ENCODE peak calls at places on chromosomes 3 and 15, in four cellular contexts. Y is uterus, F is astrocyte of the cerebellum, D is endothelial cell. B is an unnamed sample.

GRCh38 chr3:169348981-169349942 is 314.2 kb downstream of the MECOM start:
- DNase-seq in Y (no peak), F (peak), D (no peak), B (no peak)

GRCh38 chr3:40996382-40996781 is 202.9 kb upstream of the CTNNB1 start:
- DNase-seq in Y (no peak), F (no peak), D (no peak), B (no peak)

GRCh38 chr15:61186905-61187865 is 41.9 kb downstream of the RORA start:
- DNase-seq in Y (peak), F (no peak), D (no peak), B (no peak)

GRCh38 chr3:167874667-167875372 is 139.3 kb downstream of the SERPINI1 start:
- DNase-seq in Y (no peak), F (no peak), D (no peak), B (no peak)

GRCh38 chr15:28913171-28913765 is 27.5 kb downstream of the APBA2 start:
- DNase-seq in Y (no peak), F (no peak), D (no peak), B (no peak)

GRCh38 chr3:148229107-148229506 is 468.6 kb upstream of the AGTR1 start:
- DNase-seq in Y (no peak), F (no peak), D (no peak), B (no peak)

GRCh38 chr3:40490916-40491315 is 14.0 kb downstream of the ZNF619 start:
- DNase-seq in Y (no peak), F (no peak), D (no peak), B (no peak)

GRCh38 chr3:10707984-10708868 is 107.8 kb upstream of the SLC6A11 start:
- DNase-seq in Y (peak), F (no peak), D (no peak), B (no peak)

GRCh38 chr3:128236667-128237066 is 83.4 kb downstream of the EEFSEC start:
- DNase-seq in Y (no peak), F (no peak), D (no peak), B (no peak)

GRCh38 chr15:62075595-62076279 is 9.0 kb downstream of the C2CD4A start:
- DNase-seq in Y (no peak), F (no peak), D (no peak), B (no peak)

GRCh38 chr15:92393994-92394326 is 279 bp downstream of the ST8SIA2 start:
- DNase-seq in Y (no peak), F (no peak), D (no peak), B (no peak)

GRCh38 chr15:31484369-31484951 is 157.8 kb downstream of the KLF13 start:
- DNase-seq in Y (no peak), F (no peak), D (no peak), B (no peak)

GRCh38 chr3:129616713-129617112 is 10.2 kb upstream of the PLXND1 start:
- DNase-seq in Y (no peak), F (no peak), D (no peak), B (no peak)

GRCh38 chr3:7205535-7206331 is 344.8 kb downstream of the GRM7 start:
- DNase-seq in Y (no peak), F (no peak), D (no peak), B (no peak)

GRCh38 chr3:186605078-186605477 is 7.8 kb upstream of the AHSG start:
- DNase-seq in Y (no peak), F (no peak), D (no peak), B (no peak)

GRCh38 chr3:79810101-79810500 is 42.3 kb upstream of the ROBO1 start:
- DNase-seq in Y (no peak), F (no peak), D (no peak), B (no peak)

GRCh38 chr3:195080125-195080524 is 190.8 kb downstream of the XXYLT1 start:
- DNase-seq in Y (no peak), F (no peak), D (no peak), B (no peak)

GRCh38 chr3:31724681-31725080 is 192.0 kb downstream of the STT3B start:
- DNase-seq in Y (no peak), F (no peak), D (no peak), B (no peak)

GRCh38 chr3:170475091-170475705 is 56.5 kb downstream of the CLDN11 start:
- DNase-seq in Y (no peak), F (no peak), D (no peak), B (no peak)

GRCh38 chr15:69482686-69483256 is 30.2 kb downstream of the RPLP1 start:
- DNase-seq in Y (no peak), F (no peak), D (no peak), B (no peak)

GRCh38 chr3:123026551-123027291 is 842 bp downstream of the SEMA5B start:
- DNase-seq in Y (peak), F (no peak), D (peak), B (no peak)

GRCh38 chr3:45232531-45232930 is 6.4 kb upstream of the TMEM158 start:
- DNase-seq in Y (no peak), F (no peak), D (no peak), B (no peak)

GRCh38 chr3:11634081-11634635 is 9.6 kb downstream of the VGLL4 start:
- DNase-seq in Y (no peak), F (no peak), D (no peak), B (no peak)

GRCh38 chr15:74754593-74755215 is 6.1 kb downstream of the CYP1A2 start:
- DNase-seq in Y (no peak), F (no peak), D (no peak), B (no peak)

GRCh38 chr3:195790891-195791290 is 20.8 kb downstream of the MUC4 start:
- DNase-seq in Y (no peak), F (no peak), D (no peak), B (no peak)

GRCh38 chr3:112120485-112120836 is 12.6 kb downstream of the GCSAM start:
- DNase-seq in Y (no peak), F (no peak), D (no peak), B (no peak)

GRCh38 chr15:100994597-100995446 is 75.7 kb downstream of the LRRK1 start:
- DNase-seq in Y (no peak), F (no peak), D (no peak), B (no peak)

GRCh38 chr3:163946785-163947184 is 1131.5 kb downstream of the SI start:
- DNase-seq in Y (no peak), F (no peak), D (no peak), B (no peak)

GRCh38 chr3:55608266-55608937 is 121.3 kb upstream of the WNT5A start:
- DNase-seq in Y (no peak), F (no peak), D (no peak), B (no peak)

GRCh38 chr3:25589104-25589782 is 75.5 kb downstream of the TOP2B start:
- DNase-seq in Y (no peak), F (no peak), D (no peak), B (no peak)

GRCh38 chr3:25594007-25594502 is 70.7 kb downstream of the TOP2B start:
- DNase-seq in Y (no peak), F (peak), D (peak), B (peak)

GRCh38 chr3:25588441-25589103 is 76.1 kb downstream of the TOP2B start:
- DNase-seq in Y (no peak), F (no peak), D (no peak), B (no peak)

GRCh38 chr3:25589783-25590258 is 74.9 kb downstream of the TOP2B start:
- DNase-seq in Y (no peak), F (no peak), D (no peak), B (no peak)

DNA sequence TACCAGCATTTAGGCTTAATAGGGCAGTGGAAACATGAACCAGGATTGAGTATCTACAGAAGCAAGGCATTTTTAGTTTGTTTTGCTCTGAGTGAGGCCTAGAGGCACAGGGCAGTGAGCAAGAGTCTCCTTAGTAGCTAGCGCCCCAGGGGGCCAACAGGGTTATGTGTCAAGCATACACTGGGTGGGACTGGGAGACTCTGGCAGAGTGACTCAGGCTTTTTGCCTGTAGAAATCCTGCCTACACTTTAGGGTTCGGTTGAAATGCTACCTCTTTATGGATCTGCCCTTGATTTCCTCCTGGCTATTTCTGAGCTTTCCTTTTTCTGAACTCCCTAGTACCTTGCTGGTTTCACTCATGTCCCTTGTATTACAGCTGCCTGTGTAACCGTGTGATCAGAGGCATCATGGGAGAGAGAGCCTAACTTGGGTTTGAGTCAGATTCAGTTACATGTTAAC is 72.2 kb downstream of the TOP2B start:
- DNase-seq in Y (peak), F (no peak), D (no peak), B (no peak)
- TF ChIP-seq CTCF in Y (peak), F (no peak), D (no peak), B (peak)

DNA sequence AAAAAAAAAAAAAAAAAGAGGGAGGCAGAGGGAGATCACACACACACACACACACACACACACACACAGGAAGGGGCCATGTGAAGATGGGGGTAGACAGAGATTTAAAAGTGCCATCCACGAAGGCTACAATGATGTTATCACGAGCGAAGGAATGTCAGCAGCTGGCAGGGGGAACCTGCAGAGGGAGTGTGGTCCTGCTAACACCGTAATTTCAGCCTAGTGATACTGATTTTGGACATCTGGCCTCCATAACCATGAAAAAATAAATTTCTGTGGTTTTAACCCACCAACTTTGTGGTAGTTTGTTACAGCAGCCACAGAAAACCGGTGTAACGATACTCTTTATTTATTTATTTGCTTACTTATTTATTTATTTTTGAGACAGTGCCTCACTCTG is 76.0 kb downstream of the TMCO5A start:
- DNase-seq in Y (no peak), F (peak), D (no peak), B (peak)
- TF ChIP-seq CTCF in Y (no peak), F (peak), D (no peak), B (peak)

GRCh38 chr3:36695113-36695768 is 69.1 kb downstream of the DCLK3 start:
- DNase-seq in Y (no peak), F (no peak), D (no peak), B (no peak)

GRCh38 chr3:36693670-36694069 is 70.7 kb downstream of the DCLK3 start:
- DNase-seq in Y (no peak), F (no peak), D (no peak), B (no peak)

GRCh38 chr3:36688815-36689214 is 75.5 kb downstream of the DCLK3 start:
- DNase-seq in Y (no peak), F (no peak), D (no peak), B (no peak)

GRCh38 chr3:36689560-36689959 is 74.8 kb downstream of the DCLK3 start:
- DNase-seq in Y (no peak), F (no peak), D (no peak), B (no peak)
- TF ChIP-seq CTCF in Y (no peak), F (no peak), D (no peak), B (no peak)

DNA sequence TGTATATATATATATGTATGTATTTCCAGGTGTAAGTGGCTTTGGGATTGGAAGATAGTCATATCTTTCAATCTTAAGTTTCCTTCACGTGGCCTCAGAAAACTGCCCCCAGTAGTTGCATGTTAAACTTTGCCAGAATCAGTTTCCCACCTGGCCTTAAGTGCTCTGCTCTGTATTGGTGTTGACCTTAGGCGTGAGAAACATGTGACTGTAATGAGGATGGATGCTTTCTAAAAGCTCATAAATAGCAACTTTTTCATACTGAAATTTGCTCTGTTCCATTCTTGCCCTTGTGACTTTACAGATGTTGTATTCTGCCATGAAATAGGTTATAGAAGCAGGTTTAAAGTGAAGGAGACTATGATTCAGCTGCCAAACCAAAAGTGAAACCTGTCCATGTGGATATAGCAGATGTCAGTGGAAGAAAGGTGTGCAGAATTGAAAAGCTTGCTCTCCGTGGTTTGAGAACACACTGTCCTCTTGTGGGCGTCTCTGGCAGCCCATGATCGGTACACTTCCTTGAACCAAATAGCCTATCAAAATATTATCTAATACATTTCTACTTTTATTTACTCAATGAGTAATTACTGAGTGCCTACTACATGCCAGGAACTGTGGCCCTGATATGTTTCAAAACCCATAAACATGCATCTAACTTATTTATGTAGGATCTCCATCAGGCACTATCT is 15.8 kb downstream of the SCG5 start:
- DNase-seq in Y (no peak), F (no peak), D (no peak), B (no peak)
- TF ChIP-seq CTCF in Y (no peak), F (peak), D (no peak), B (no peak)

GRCh38 chr3:120137548-120137947 is 43.3 kb upstream of the GSK3B start:
- DNase-seq in Y (no peak), F (no peak), D (no peak), B (no peak)
- TF ChIP-seq CTCF in Y (no peak), F (no peak), D (no peak), B (no peak)

GRCh38 chr3:152069871-152070270 is 196.4 kb downstream of the SUCNR1 start:
- DNase-seq in Y (no peak), F (no peak), D (no peak), B (no peak)

GRCh38 chr3:152076148-152076547 is 192.6 kb upstream of the MBNL1 start:
- DNase-seq in Y (no peak), F (no peak), D (no peak), B (no peak)

GRCh38 chr3:152071924-152072323 is 196.8 kb upstream of the MBNL1 start:
- DNase-seq in Y (no peak), F (peak), D (peak), B (no peak)

GRCh38 chr3:152071315-152071714 is 197.4 kb upstream of the MBNL1 start:
- DNase-seq in Y (no peak), F (no peak), D (no peak), B (no peak)

GRCh38 chr3:152073267-152073666 is 195.5 kb upstream of the MBNL1 start:
- DNase-seq in Y (no peak), F (no peak), D (no peak), B (no peak)
- TF ChIP-seq CTCF in Y (peak), F (no peak), D (no peak), B (peak)

DNA sequence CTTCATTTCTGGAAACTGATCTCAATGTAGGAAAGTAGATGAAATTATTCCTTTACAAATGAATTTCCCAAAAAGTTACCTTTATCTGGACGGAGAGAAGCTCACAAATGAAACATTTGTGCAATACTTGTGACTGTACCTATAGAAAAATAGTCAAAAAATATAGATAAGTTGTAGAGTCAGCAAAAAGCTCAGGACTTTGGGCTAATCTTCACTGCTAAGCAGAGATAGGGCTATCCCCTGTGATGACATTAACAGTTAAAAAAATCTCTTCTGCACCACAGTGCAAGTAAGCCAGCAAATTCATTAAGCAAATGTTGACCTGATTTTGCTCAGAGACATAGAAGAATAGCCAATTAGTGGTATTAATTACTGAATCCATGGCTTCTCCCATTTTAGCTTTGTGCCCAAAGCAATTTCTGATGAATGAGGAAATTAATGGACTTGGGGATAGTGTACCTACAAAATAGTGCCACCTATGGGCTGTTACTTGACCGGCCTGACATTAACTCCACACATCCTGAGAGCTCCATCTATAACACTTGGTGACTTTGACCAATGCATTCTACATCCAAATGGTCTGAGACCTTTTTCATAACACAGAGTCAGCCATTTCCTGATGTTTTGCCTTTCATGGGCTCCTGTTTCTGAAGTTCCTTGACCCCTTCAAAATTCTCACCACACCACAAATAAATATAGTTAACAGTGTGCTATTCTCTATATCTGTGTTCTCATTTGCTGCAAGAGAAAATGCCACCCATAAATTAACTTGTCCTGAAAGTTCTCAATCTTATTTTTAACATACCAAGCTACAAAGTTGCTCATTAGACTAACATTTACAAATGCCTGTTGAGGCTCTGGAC is 105.0 kb downstream of the SSR3 start:
- DNase-seq in Y (no peak), F (no peak), D (peak), B (peak)
- TF ChIP-seq CTCF in Y (no peak), F (peak), D (peak), B (peak)

GRCh38 chr15:63188937-63189871 is at the start of gene RAB8B:
- DNase-seq in Y (peak), F (peak), D (peak), B (peak)
- TF ChIP-seq CTCF in Y (peak), F (peak), D (no peak), B (no peak)

B was measured in HFF-Myc.